ENCODE peak calls at places on chromosomes 11 and 22, in seven cellular contexts. X is MM.1S, J is left lung, M is IMR-90, I is testis, T is thoracic aorta, A is A549. Y is an unnamed sample.

GRCh38 chr11:26045082-26045481 is 286.8 kb upstream of the ANO3 start:
- DNase-seq in X (peak; percentile 5), J (no peak), M (peak; percentile 12), I (no peak), T (no peak), A (no peak), Y (no peak)

GRCh38 chr11:34151166-34151565 is 45.7 kb downstream of the NAT10 start:
- DNase-seq in X (no peak), J (no peak), M (no peak), I (no peak), T (no peak), A (no peak), Y (no peak)

GRCh38 chr11:23252426-23252825 is 392.2 kb upstream of the CCDC179 start:
- DNase-seq in X (no peak), J (no peak), M (no peak), I (no peak), T (no peak), A (no peak), Y (no peak)

GRCh38 chr22:49010086-49010863 is 817.4 kb downstream of the BRD1 start:
- DNase-seq in X (no peak), J (no peak), M (no peak), I (peak; percentile 11), T (no peak), A (no peak), Y (no peak)

GRCh38 chr11:15675683-15676082 is 561.0 kb downstream of the INSC start:
- DNase-seq in X (no peak), J (no peak), M (no peak), I (no peak), T (no peak), A (no peak), Y (no peak)

GRCh38 chr11:134916421-134916820 is 504.4 kb upstream of the B3GAT1 start:
- DNase-seq in X (no peak), J (no peak), M (no peak), I (no peak), T (no peak), A (no peak), Y (no peak)

GRCh38 chr11:41522391-41522790 is 62.9 kb upstream of the LRRC4C start:
- DNase-seq in X (no peak), J (no peak), M (no peak), I (no peak), T (no peak), A (no peak), Y (no peak)

GRCh38 chr22:46915978-46916730 is 153.7 kb downstream of the TBC1D22A start:
- DNase-seq in X (no peak), J (no peak), M (no peak), I (no peak), T (no peak), A (no peak), Y (no peak)

GRCh38 chr11:123585721-123586120 is 68.7 kb downstream of the SCN3B start:
- DNase-seq in X (no peak), J (no peak), M (no peak), I (no peak), T (no peak), A (no peak), Y (no peak)

GRCh38 chr11:125784678-125785077 is 3.2 kb upstream of the PATE3 start:
- DNase-seq in X (no peak), J (no peak), M (no peak), I (no peak), T (no peak), A (no peak), Y (no peak)

GRCh38 chr11:111512296-111513239 is at the start of gene BTG4:
- DNase-seq in X (peak; percentile 24), J (no peak), M (no peak), I (peak; percentile 44), T (no peak), A (peak; percentile 31), Y (no peak)
- TF ChIP-seq CTCF in X (peak; percentile 33), J (no peak), M (no peak), I (no peak), T (no peak), A (peak; percentile 27), Y (peak; percentile 1)

DNA sequence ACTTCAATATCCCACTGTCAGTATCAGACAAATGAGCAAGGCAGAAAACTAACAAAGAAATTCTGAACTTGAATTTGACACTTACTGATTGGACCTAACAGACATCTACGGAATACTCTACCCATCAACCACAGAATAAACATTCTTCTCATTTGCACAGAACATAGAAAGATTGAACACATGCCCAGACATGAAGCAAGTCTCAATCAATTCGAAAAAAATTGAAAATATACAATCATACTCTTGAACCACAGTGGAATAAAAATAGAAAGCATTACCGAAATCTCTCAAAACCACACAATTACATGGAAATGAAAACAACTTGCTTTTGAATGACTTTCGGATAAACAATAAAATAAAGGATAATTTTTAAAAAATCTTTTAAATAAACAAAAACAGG is 17.8 kb downstream of the RAB38 start:
- DNase-seq in X (no peak), J (no peak), M (no peak), I (no peak), T (no peak), A (no peak), Y (no peak)
- H3K4me3 ChIP-seq in X (no peak overlapping the region), J (no peak overlapping the region), M (no peak overlapping the region), I (no peak overlapping the region), T (no peak overlapping the region), A (no peak overlapping the region), Y (no peak overlapping the region)

GRCh38 chr11:44600739-44601416 is 35.4 kb downstream of the CD82 start:
- DNase-seq in X (no peak), J (no peak), M (peak; percentile 20), I (no peak), T (no peak), A (no peak), Y (no peak)

GRCh38 chr11:44605068-44605708 is 39.7 kb downstream of the CD82 start:
- DNase-seq in X (no peak), J (no peak), M (no peak), I (no peak), T (no peak), A (no peak), Y (no peak)

GRCh38 chr11:44601471-44602370 is 36.3 kb downstream of the CD82 start:
- DNase-seq in X (no peak), J (no peak), M (no peak), I (no peak), T (no peak), A (no peak), Y (no peak)

GRCh38 chr11:44604171-44604581 is 38.7 kb downstream of the CD82 start:
- DNase-seq in X (no peak), J (peak; percentile 60), M (peak; percentile 53), I (no peak), T (peak; percentile 41), A (no peak), Y (no peak)

DNA sequence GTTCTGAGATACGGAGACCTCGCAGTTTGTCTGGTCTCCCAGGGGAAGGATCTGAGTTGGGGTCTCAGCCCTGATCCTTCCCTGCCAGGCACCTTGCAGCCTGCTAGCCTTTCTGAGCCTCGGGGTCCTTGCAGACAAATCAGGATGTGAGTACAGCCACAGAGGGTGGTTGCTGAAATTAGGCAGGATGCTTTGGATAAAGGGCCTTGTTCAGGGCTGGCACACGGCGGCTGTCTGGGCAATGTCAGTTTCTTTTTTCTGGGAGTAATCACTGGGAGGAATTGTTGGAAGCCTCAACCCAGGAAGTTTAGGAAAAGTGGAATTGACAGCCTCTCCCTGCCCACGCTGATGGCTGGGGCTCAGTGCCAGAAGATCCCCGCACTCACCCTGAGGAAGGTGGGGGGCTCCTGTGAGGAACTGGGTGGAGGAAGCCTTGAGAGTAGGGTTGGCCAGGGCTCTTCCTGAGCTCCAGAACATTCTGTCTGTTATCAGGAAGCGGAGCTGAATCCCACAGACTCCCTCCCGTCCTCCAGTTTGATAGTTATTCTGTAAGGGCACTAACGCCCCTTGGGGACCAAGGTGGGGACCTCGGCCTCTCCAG is 37.4 kb downstream of the CD82 start:
- DNase-seq in X (no peak), J (no peak), M (no peak), I (no peak), T (no peak), A (no peak), Y (no peak)
- H3K27ac ChIP-seq in X (no peak overlapping the region), J (no peak overlapping the region), M (no peak overlapping the region), I (no peak overlapping the region), T (peak overlapping the region; percentile 72), A (no peak overlapping the region), Y (no peak overlapping the region)

GRCh38 chr11:63906585-63906984 is 10.4 kb downstream of the RCOR2 start:
- DNase-seq in X (no peak), J (no peak), M (peak; percentile 13), I (no peak), T (no peak), A (no peak), Y (no peak)
- TF ChIP-seq CTCF in X (no peak), J (peak; percentile 35), M (peak; percentile 12), I (peak; percentile 12), T (no peak), A (peak; percentile 40), Y (peak; percentile 20)

GRCh38 chr11:119855066-119855465 is 126.1 kb upstream of the NECTIN1 start:
- DNase-seq in X (no peak), J (no peak), M (no peak), I (no peak), T (no peak), A (no peak), Y (no peak)
- H3K4me3 ChIP-seq in X (no peak overlapping the region), J (no peak overlapping the region), M (no peak overlapping the region), I (no peak overlapping the region), T (no peak overlapping the region), A (no peak overlapping the region), Y (no peak overlapping the region)

Y was measured in AG04450.